ENCODE peak calls at places on chromosomes 2 and 18, in four cellular contexts. D, S, G and K are unnamed samples.

GRCh38 chr2:96608459-96609455 is 29.4 kb downstream of the KANSL3 start:
- DNase-seq in G (no peak), D (no peak), S (peak), K (no peak)

GRCh38 chr2:216849987-216850386 is 9.9 kb downstream of the TNP1 start:
- DNase-seq in G (no peak), S (no peak), D (no peak), K (no peak)

GRCh38 chr18:37246779-37247340 is 318.7 kb downstream of the CELF4 start:
- DNase-seq in S (no peak), D (no peak), G (no peak), K (no peak)

GRCh38 chr2:179263460-179264237 is 983 bp downstream of the SESTD1 start:
- DNase-seq in S (peak), D (peak), G (peak), K (no peak)

GRCh38 chr2:241146286-241146685 is 3.0 kb downstream of the PASK start:
- DNase-seq in G (no peak), D (no peak), S (no peak), K (no peak)

GRCh38 chr2:27831279-27832050 is 58.7 kb downstream of the RBKS start:
- DNase-seq in S (peak), D (peak), G (no peak), K (peak)

GRCh38 chr18:25832008-25832604 is 258.3 kb downstream of the SS18 start:
- DNase-seq in D (peak), G (peak), S (peak), K (peak)

GRCh38 chr18:28890796-28891195 is 713.9 kb upstream of the CDH2 start:
- DNase-seq in G (no peak), S (no peak), D (no peak), K (no peak)

GRCh38 chr2:19900536-19901200 is 1.1 kb downstream of the TTC32 start:
- DNase-seq in S (peak), D (peak), G (no peak), K (no peak)

GRCh38 chr2:148927010-148927409 is 52.0 kb downstream of the KIF5C start:
- DNase-seq in G (no peak), S (no peak), D (no peak), K (no peak)

GRCh38 chr2:7736646-7737305 is 819.6 kb downstream of the RNF144A start:
- DNase-seq in G (no peak), D (no peak), S (peak), K (no peak)